ENCODE peak calls at places on chromosomes 12 and 14, in eight cellular contexts. H is AG10803, D is IMR-90, G is foreskin fibroblast, L is choroid plexus epithelial cell, U is keratinocyte, I is brain microvascular endothelial cell, V is cardiac fibroblast. B is an unnamed sample.

GRCh38 chr12:4210158-4210557 is 63.4 kb upstream of the CCND2 start:
- DNase-seq in H (no peak), D (no peak), G (no peak), L (no peak), U (no peak), I (no peak), V (no peak), B (no peak)

GRCh38 chr14:49424436-49425331 is 161.5 kb downstream of the RPS29 start:
- DNase-seq in H (no peak), D (no peak), G (no peak), L (no peak), U (no peak), I (no peak), V (no peak), B (peak; percentile 78)

GRCh38 chr12:121894633-121895032 is 6.0 kb downstream of the PSMD9 start:
- DNase-seq in H (peak; percentile 48), D (peak; percentile 52), G (no peak), L (peak; percentile 83), U (no peak), I (peak; percentile 27), V (peak; percentile 62), B (peak; percentile 63)

GRCh38 chr14:64303471-64303917 is 9.3 kb upstream of the ESR2 start:
- DNase-seq in H (peak; percentile 60), D (peak; percentile 68), G (peak; percentile 33), L (peak; percentile 78), U (no peak), I (no peak), V (peak; percentile 76), B (peak; percentile 69)

GRCh38 chr12:55806982-55807381 is 10.5 kb downstream of the SARNP start:
- DNase-seq in H (no peak), D (no peak), G (no peak), L (no peak), U (no peak), I (no peak), V (no peak), B (no peak)

GRCh38 chr14:83825836-83826235 is 1704.1 kb upstream of the FLRT2 start:
- DNase-seq in H (no peak), D (no peak), G (no peak), L (no peak), U (no peak), I (no peak), V (no peak), B (no peak)

GRCh38 chr12:103725398-103725797 is 115.6 kb downstream of the NT5DC3 start:
- DNase-seq in H (no peak), D (no peak), G (no peak), L (no peak), U (no peak), I (no peak), V (no peak), B (no peak)

GRCh38 chr14:64502476-64503183 is 1.0 kb downstream of the ZBTB25 start:
- DNase-seq in H (peak; percentile 13), D (peak; percentile 16), G (no peak), L (peak; percentile 39), U (no peak), I (no peak), V (peak; percentile 17), B (peak; percentile 18)

GRCh38 chr14:52268191-52269061 is 928 bp downstream of the PTGDR start:
- DNase-seq in H (peak; percentile 5), D (peak; percentile 13), G (no peak), L (peak; percentile 27), U (no peak), I (no peak), V (peak; percentile 29), B (peak; percentile 41)

DNA sequence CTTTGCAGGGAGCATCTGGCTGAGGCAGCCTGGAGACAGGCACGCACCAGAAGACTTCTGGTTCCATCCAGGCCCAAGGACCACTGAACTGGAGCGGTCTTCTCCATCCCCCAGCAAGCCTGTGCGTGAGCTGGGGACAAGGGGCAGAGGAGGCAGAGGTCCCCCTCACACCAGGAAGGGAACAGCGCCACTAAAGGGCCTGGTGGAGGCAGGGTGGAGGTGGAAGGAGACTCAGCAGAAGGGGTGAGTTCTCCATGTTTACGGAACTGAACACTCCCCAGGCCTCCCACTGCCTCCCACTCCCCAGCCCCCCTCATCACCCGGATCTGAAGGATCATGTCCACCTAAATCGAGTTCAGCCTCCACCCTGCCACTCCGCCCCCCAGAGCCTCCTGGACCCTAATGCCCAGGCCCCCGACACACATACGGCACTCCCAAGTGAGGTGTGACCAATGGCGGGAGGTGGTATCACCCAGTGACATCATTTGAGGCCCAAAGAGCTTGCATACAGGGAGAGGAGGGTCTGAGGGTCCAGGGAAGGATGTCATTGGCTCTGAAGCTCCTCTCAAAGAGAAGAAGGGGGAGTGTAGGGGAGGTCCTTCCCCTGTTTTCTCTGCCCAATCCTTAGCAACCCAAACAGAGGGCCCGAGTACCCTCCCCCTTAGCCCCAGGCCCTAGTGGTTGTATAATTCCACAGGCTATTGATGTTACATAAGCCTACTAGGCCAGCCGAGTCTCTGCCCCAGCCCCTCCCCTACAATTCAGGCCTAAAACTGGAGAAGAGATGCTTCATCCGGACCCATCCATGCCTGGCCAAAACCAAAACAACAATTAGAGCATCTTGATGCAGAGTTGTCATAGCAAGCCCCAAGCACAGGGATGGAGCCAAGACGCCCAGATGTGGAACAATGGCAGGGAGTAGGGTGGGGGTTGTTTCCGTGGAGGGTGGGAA is 1.0 kb downstream of the FAIM2 start:
- DNase-seq in H (no peak), D (no peak), G (no peak), L (no peak), U (no peak), I (no peak), V (no peak), B (no peak)
- TF ChIP-seq CTCF in H (no peak), D (no peak), G (no peak), L (no peak), U (no peak), I (peak; percentile 4), V (no peak), B (no peak)

GRCh38 chr14:100212476-100213333 is 26.2 kb upstream of the YY1 start:
- DNase-seq in H (no peak), D (no peak), G (no peak), L (no peak), U (no peak), I (no peak), V (no peak), B (no peak)
- H3K4me3 ChIP-seq in H (no peak overlapping the region), D (no peak overlapping the region), G (no peak overlapping the region), L (no peak overlapping the region), U (no peak overlapping the region), I (no peak overlapping the region), V (no peak overlapping the region), B (no peak overlapping the region)

DNA sequence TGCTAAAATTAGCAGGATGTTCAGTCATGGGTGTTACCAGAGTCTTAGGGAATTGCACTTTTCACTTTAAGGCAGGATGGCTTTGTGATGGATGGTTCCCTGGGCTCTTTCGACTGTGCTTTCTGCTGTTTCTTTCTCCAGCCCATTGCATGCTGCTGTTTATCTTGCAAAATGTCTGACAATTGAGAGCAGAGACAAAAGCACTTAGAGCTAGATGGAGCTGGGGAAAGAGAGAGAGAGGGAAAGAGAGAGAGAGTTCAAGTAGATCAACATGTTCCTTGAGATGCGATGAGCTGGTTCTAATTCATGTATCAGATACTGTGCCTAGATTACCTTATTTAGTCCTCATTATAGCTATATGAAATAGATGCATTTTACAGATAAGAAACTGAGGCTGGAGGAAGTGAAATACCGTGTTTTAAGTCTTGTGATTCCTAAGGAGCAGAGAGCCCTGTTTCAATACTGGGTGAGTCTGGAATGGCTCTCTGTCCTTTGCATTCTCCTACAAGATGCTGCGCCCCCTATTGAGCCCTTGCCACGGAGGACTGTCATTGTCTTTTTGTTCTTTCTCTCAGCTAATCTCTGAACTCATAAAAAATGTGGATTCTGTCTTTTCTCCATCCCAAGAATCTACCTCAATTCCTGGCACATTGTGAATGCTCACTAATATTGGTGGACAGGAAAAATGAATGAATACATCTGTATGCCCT is 227.9 kb downstream of the ALG10B start:
- DNase-seq in H (no peak), D (no peak), G (no peak), L (no peak), U (no peak), I (no peak), V (no peak), B (no peak)
- TF ChIP-seq CTCF in H (no peak), D (no peak), G (no peak), L (no peak), U (no peak), I (no peak), V (no peak), B (no peak)

GRCh38 chr12:53941187-53941586 is 2.6 kb downstream of the HOXC13 start:
- DNase-seq in H (no peak), D (no peak), G (no peak), L (no peak), U (no peak), I (no peak), V (no peak), B (no peak)

GRCh38 chr12:53940448-53941014 is 1.9 kb downstream of the HOXC13 start:
- DNase-seq in H (no peak), D (no peak), G (no peak), L (no peak), U (no peak), I (no peak), V (no peak), B (no peak)

GRCh38 chr12:53938276-53939140 is at the start of gene HOXC13:
- DNase-seq in H (peak; percentile 51), D (no peak), G (peak; percentile 96), L (no peak), U (peak; percentile 94), I (peak; percentile 2), V (peak; percentile 7), B (peak; percentile 68)

GRCh38 chr12:53937596-53938275 is 895 bp upstream of the HOXC13 start:
- DNase-seq in H (no peak), D (no peak), G (no peak), L (no peak), U (no peak), I (no peak), V (no peak), B (no peak)

GRCh38 chr12:53939141-53940108 is 794 bp downstream of the HOXC13 start:
- DNase-seq in H (peak; percentile 55), D (no peak), G (peak; percentile 61), L (peak; percentile 17), U (peak; percentile 36), I (no peak), V (peak; percentile 27), B (peak; percentile 26)
- H3K4me3 ChIP-seq in H (no peak overlapping the region), D (no peak overlapping the region), G (no peak overlapping the region), L (no peak overlapping the region), U (peak overlapping the region; percentile 70), I (no peak overlapping the region), V (no peak overlapping the region), B (no peak overlapping the region)

GRCh38 chr12:113387631-113388030 is 16.1 kb downstream of the SDS start:
- DNase-seq in H (no peak), D (no peak), G (no peak), L (no peak), U (no peak), I (no peak), V (no peak), B (no peak)
- TF ChIP-seq CTCF in H (no peak), D (no peak), G (no peak), L (no peak), U (no peak), I (no peak), V (no peak), B (no peak)